ENCODE peak calls at places on chromosome 1, in six cellular contexts. One of them, this sample, is unnamed.

GRCh38 chr1:27004471-27005165 is 8.0 kb downstream of the TENT5B start:
- DNase-seq in mammary epithelial cell: no peak
- DNase-seq in MM.1S: no peak
- DNase-seq in GM23248: no peak
- DNase-seq in HepG2: no peak
- DNase-seq in astrocyte: no peak
- DNase-seq in this sample: peak

GRCh38 chr1:32881291-32881690 is 5.0 kb upstream of the HPCA start:
- DNase-seq in mammary epithelial cell: no peak
- DNase-seq in MM.1S: no peak
- DNase-seq in GM23248: no peak
- DNase-seq in HepG2: no peak
- DNase-seq in astrocyte: no peak
- DNase-seq in this sample: no peak

GRCh38 chr1:11654571-11655262 is at the start of gene FBXO44:
- DNase-seq in mammary epithelial cell: peak
- DNase-seq in MM.1S: peak
- DNase-seq in GM23248: peak
- DNase-seq in HepG2: peak
- DNase-seq in astrocyte: no peak
- DNase-seq in this sample: peak

GRCh38 chr1:92784051-92784638 is 763 bp downstream of the EVI5 start:
- DNase-seq in mammary epithelial cell: peak
- DNase-seq in MM.1S: peak
- DNase-seq in GM23248: peak
- DNase-seq in HepG2: peak
- DNase-seq in astrocyte: peak
- DNase-seq in this sample: peak

GRCh38 chr1:1308756-1309524 is 543 bp downstream of the PUSL1 start:
- DNase-seq in mammary epithelial cell: peak
- DNase-seq in MM.1S: peak
- DNase-seq in GM23248: peak
- DNase-seq in HepG2: no peak
- DNase-seq in astrocyte: no peak
- DNase-seq in this sample: peak

GRCh38 chr1:42860339-42861013 is 14.1 kb downstream of the ZNF691 start:
- DNase-seq in mammary epithelial cell: no peak
- DNase-seq in MM.1S: no peak
- DNase-seq in GM23248: no peak
- DNase-seq in HepG2: no peak
- DNase-seq in astrocyte: no peak
- DNase-seq in this sample: peak

GRCh38 chr1:181216571-181216994 is 128.1 kb downstream of the IER5 start:
- DNase-seq in mammary epithelial cell: no peak
- DNase-seq in MM.1S: no peak
- DNase-seq in GM23248: no peak
- DNase-seq in HepG2: no peak
- DNase-seq in astrocyte: no peak
- DNase-seq in this sample: peak

GRCh38 chr1:231036416-231036815 is 3.6 kb downstream of the FAM89A start:
- DNase-seq in mammary epithelial cell: no peak
- DNase-seq in MM.1S: no peak
- DNase-seq in GM23248: no peak
- DNase-seq in HepG2: no peak
- DNase-seq in astrocyte: no peak
- DNase-seq in this sample: no peak

GRCh38 chr1:116514708-116515525 is 55.9 kb downstream of the CD58 start:
- DNase-seq in mammary epithelial cell: peak
- DNase-seq in MM.1S: peak
- DNase-seq in GM23248: no peak
- DNase-seq in HepG2: no peak
- DNase-seq in astrocyte: peak
- DNase-seq in this sample: no peak

GRCh38 chr1:91806146-91806545 is 79.8 kb downstream of the TGFBR3 start:
- DNase-seq in mammary epithelial cell: no peak
- DNase-seq in MM.1S: no peak
- DNase-seq in GM23248: no peak
- DNase-seq in HepG2: no peak
- DNase-seq in astrocyte: no peak
- DNase-seq in this sample: no peak

GRCh38 chr1:218048828-218049227 is 236.3 kb upstream of the RRP15 start:
- DNase-seq in mammary epithelial cell: no peak
- DNase-seq in MM.1S: no peak
- DNase-seq in GM23248: no peak
- DNase-seq in HepG2: no peak
- DNase-seq in astrocyte: no peak
- DNase-seq in this sample: peak

DNA sequence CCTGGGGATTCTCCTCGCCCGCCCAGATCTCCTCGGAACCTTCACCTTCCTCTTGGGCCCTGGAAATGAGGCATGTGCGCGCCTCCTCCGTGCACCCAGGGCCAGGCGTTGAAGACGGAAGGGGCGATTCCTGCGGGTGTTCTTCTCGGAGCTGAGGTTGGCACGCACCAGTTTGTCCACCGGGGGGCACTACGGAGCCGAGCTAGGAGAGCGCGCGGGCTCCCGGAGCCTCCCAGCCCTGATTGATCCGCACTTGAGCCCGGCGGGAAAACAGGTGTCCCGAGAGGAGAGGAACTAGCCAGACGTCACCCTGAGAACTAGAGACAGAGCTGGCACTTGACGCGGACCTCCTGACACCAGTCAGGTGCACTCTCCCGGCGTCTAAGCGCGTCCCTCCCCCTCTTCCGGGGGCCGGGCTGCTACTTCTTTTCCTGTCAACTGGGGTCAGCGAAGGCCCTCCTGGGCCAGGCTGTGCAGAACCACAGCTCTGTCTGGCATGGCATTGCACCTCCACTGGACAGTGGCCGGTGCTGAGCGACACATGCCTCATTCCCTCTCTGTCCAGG is 18.3 kb upstream of the SERINC2 start:
- DNase-seq in mammary epithelial cell: peak
- DNase-seq in MM.1S: peak
- DNase-seq in GM23248: peak
- DNase-seq in HepG2: peak
- DNase-seq in astrocyte: peak
- DNase-seq in this sample: peak
- H3K4me3 ChIP-seq in mammary epithelial cell: no peak
- H3K4me3 ChIP-seq in MM.1S: peak
- H3K4me3 ChIP-seq in GM23248: peak
- H3K4me3 ChIP-seq in HepG2: peak
- H3K4me3 ChIP-seq in astrocyte: peak
- H3K4me3 ChIP-seq in this sample: peak

DNA sequence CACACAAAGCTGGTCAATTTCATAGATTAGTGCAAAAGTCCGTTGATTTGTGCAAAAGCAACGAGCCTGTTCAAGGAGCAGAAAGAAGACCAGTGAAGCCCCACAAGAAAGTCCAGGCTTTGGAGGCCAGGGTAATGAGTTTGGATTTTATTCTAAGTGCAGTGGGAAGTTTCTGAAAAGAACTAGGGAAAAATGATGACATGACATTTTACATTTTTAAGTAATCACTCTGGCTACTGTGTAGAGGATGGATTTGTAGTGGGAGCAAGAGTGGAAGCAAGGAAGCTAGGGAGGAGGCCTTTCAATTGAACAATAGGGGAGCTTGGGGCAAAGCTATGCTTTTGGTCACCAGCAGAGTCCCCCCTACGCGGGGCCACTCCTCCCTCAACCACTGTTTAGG is 186.2 kb downstream of the ZNF281 start:
- DNase-seq in mammary epithelial cell: no peak
- DNase-seq in MM.1S: no peak
- DNase-seq in GM23248: no peak
- DNase-seq in HepG2: no peak
- DNase-seq in astrocyte: no peak
- DNase-seq in this sample: no peak
- H2AFZ ChIP-seq in mammary epithelial cell: no peak
- H2AFZ ChIP-seq in MM.1S: no peak
- H2AFZ ChIP-seq in GM23248: no peak
- H2AFZ ChIP-seq in HepG2: no peak
- H2AFZ ChIP-seq in astrocyte: no peak
- H2AFZ ChIP-seq in this sample: peak

GRCh38 chr1:46544561-46545240 is 6.7 kb downstream of the KNCN start:
- DNase-seq in mammary epithelial cell: no peak
- DNase-seq in MM.1S: no peak
- DNase-seq in GM23248: no peak
- DNase-seq in HepG2: no peak
- DNase-seq in astrocyte: no peak
- DNase-seq in this sample: peak
- TF ChIP-seq EZH2 in mammary epithelial cell: peak
- TF ChIP-seq EZH2 in MM.1S: no peak
- TF ChIP-seq EZH2 in GM23248: no peak
- TF ChIP-seq EZH2 in HepG2: no peak
- TF ChIP-seq EZH2 in astrocyte: no peak
- TF ChIP-seq EZH2 in this sample: peak

DNA sequence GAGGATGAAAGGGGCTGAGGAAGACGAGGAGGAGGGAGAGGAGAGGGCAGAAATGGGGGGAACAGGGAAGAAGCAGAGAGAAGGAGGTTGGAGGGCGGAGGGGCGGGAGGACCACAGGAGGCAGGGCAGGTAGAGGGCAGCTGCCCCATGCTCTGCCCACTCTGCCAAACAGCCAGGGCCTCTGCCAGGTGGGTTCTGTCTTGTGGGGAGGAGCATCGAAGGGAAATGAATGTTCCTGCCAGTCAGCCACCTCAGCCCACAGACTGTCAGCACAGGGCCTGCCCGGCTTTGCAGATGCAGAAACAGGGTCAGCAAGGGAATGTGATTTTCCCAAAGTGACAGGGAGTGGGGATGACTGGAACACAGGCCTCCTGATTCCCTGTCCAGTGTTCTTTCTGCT is 82.6 kb downstream of the GRIK3 start:
- DNase-seq in mammary epithelial cell: no peak
- DNase-seq in MM.1S: no peak
- DNase-seq in GM23248: no peak
- DNase-seq in HepG2: no peak
- DNase-seq in astrocyte: no peak
- DNase-seq in this sample: no peak
- H3K4me3 ChIP-seq in mammary epithelial cell: no peak
- H3K4me3 ChIP-seq in MM.1S: no peak
- H3K4me3 ChIP-seq in GM23248: no peak
- H3K4me3 ChIP-seq in HepG2: no peak
- H3K4me3 ChIP-seq in astrocyte: no peak
- H3K4me3 ChIP-seq in this sample: no peak

This sample was measured in GM23338.